ENCODE peak calls at places on chromosomes 11 and 22, in eight cellular contexts. One of them, this sample, is unnamed.

GRCh38 chr11:34168642-34169051 is 63.2 kb downstream of the NAT10 start:
- DNase-seq in upper lobe of left lung: no peak
- DNase-seq in stomach: no peak
- DNase-seq in HCT116: no peak
- DNase-seq in sigmoid colon: no peak
- DNase-seq in breast epithelium: no peak
- DNase-seq in esophagus muscularis mucosa: no peak
- DNase-seq in endothelial cell of umbilical vein: no peak
- DNase-seq in this sample: no peak

GRCh38 chr11:10499452-10500262 is 41.3 kb downstream of the RNF141 start:
- DNase-seq in upper lobe of left lung: no peak
- DNase-seq in stomach: no peak
- DNase-seq in HCT116: no peak
- DNase-seq in sigmoid colon: no peak
- DNase-seq in breast epithelium: no peak
- DNase-seq in esophagus muscularis mucosa: peak; percentile 77
- DNase-seq in endothelial cell of umbilical vein: no peak
- DNase-seq in this sample: no peak

GRCh38 chr11:11461473-11461872 is 108.4 kb upstream of the CSNK2A3 start:
- DNase-seq in upper lobe of left lung: peak; percentile 67
- DNase-seq in stomach: no peak
- DNase-seq in HCT116: no peak
- DNase-seq in sigmoid colon: no peak
- DNase-seq in breast epithelium: no peak
- DNase-seq in esophagus muscularis mucosa: no peak
- DNase-seq in endothelial cell of umbilical vein: no peak
- DNase-seq in this sample: no peak

GRCh38 chr11:24093410-24093809 is 403.4 kb upstream of the LUZP2 start:
- DNase-seq in upper lobe of left lung: no peak
- DNase-seq in stomach: no peak
- DNase-seq in HCT116: no peak
- DNase-seq in sigmoid colon: no peak
- DNase-seq in breast epithelium: no peak
- DNase-seq in esophagus muscularis mucosa: no peak
- DNase-seq in endothelial cell of umbilical vein: no peak
- DNase-seq in this sample: no peak

GRCh38 chr22:44311855-44312170 is 938 bp downstream of the SHISAL1 start:
- DNase-seq in upper lobe of left lung: no peak
- DNase-seq in stomach: no peak
- DNase-seq in HCT116: no peak
- DNase-seq in sigmoid colon: no peak
- DNase-seq in breast epithelium: no peak
- DNase-seq in esophagus muscularis mucosa: no peak
- DNase-seq in endothelial cell of umbilical vein: peak; percentile 7
- DNase-seq in this sample: no peak

GRCh38 chr11:10149553-10149952 is 144.5 kb downstream of the SBF2 start:
- DNase-seq in upper lobe of left lung: no peak
- DNase-seq in stomach: no peak
- DNase-seq in HCT116: no peak
- DNase-seq in sigmoid colon: no peak
- DNase-seq in breast epithelium: no peak
- DNase-seq in esophagus muscularis mucosa: no peak
- DNase-seq in endothelial cell of umbilical vein: no peak
- DNase-seq in this sample: no peak

GRCh38 chr22:40263191-40263590 is 83.1 kb upstream of the ADSL start:
- DNase-seq in upper lobe of left lung: no peak
- DNase-seq in stomach: peak; percentile 46
- DNase-seq in HCT116: no peak
- DNase-seq in sigmoid colon: no peak
- DNase-seq in breast epithelium: no peak
- DNase-seq in esophagus muscularis mucosa: no peak
- DNase-seq in endothelial cell of umbilical vein: peak; percentile 80
- DNase-seq in this sample: peak; percentile 76

GRCh38 chr11:101346591-101346990 is 217.0 kb upstream of the PGR start:
- DNase-seq in upper lobe of left lung: no peak
- DNase-seq in stomach: no peak
- DNase-seq in HCT116: no peak
- DNase-seq in sigmoid colon: no peak
- DNase-seq in breast epithelium: peak; percentile 34
- DNase-seq in esophagus muscularis mucosa: no peak
- DNase-seq in endothelial cell of umbilical vein: no peak
- DNase-seq in this sample: no peak

GRCh38 chr11:8757047-8757446 is 74.5 kb downstream of the RPL27A start:
- DNase-seq in upper lobe of left lung: no peak
- DNase-seq in stomach: no peak
- DNase-seq in HCT116: no peak
- DNase-seq in sigmoid colon: peak; percentile 22
- DNase-seq in breast epithelium: no peak
- DNase-seq in esophagus muscularis mucosa: no peak
- DNase-seq in endothelial cell of umbilical vein: no peak
- DNase-seq in this sample: no peak

GRCh38 chr11:35968386-35969088 is 24.7 kb downstream of the LDLRAD3 start:
- DNase-seq in upper lobe of left lung: no peak
- DNase-seq in stomach: no peak
- DNase-seq in HCT116: no peak
- DNase-seq in sigmoid colon: no peak
- DNase-seq in breast epithelium: no peak
- DNase-seq in esophagus muscularis mucosa: no peak
- DNase-seq in endothelial cell of umbilical vein: no peak
- DNase-seq in this sample: no peak

GRCh38 chr11:107282195-107282594 is 175.4 kb downstream of the CWF19L2 start:
- DNase-seq in upper lobe of left lung: no peak
- DNase-seq in stomach: no peak
- DNase-seq in HCT116: no peak
- DNase-seq in sigmoid colon: no peak
- DNase-seq in breast epithelium: no peak
- DNase-seq in esophagus muscularis mucosa: no peak
- DNase-seq in endothelial cell of umbilical vein: no peak
- DNase-seq in this sample: no peak

GRCh38 chr22:44270556-44270880 is 42.2 kb downstream of the SHISAL1 start:
- DNase-seq in upper lobe of left lung: no peak
- DNase-seq in stomach: no peak
- DNase-seq in HCT116: no peak
- DNase-seq in sigmoid colon: no peak
- DNase-seq in breast epithelium: no peak
- DNase-seq in esophagus muscularis mucosa: no peak
- DNase-seq in endothelial cell of umbilical vein: no peak
- DNase-seq in this sample: peak; percentile 62

DNA sequence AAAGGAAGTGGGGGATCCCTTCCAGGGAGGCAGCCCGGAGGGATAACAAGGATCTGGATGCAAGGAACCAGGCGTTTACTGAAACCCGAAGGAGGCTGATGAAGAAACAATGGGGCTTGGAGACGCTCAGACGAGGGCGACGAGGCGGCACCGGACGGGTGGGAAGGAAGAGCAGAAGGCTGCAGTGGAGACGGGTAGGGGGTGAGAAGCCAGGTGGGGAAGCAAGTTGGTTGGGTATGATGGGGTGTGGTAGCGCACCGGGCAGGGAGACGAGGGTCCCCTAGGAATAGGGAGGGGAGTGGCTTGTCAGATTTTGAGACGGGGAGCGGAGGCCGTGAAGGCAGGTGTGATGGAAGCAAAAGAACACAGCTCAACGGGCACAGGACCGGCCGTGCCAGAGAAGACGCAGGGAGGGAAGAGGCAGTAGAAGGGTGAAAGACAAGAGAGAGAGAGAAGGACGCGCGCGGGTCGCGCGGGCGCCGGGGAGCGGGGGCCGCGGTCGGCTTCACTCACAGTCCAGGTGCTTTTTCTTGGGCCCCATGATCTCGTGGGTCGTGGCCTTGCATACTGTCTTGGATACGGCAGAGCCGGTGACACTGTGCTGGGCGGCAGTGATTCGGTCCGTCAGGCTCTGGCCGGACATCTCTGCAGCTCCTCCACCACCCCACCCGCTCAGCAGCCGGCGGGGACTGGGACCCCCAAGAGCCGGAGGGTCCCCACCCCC is 584 bp downstream of the PICALM start:
- DNase-seq in upper lobe of left lung: peak; percentile 90
- DNase-seq in stomach: peak; percentile 32
- DNase-seq in HCT116: no peak
- DNase-seq in sigmoid colon: peak; percentile 79
- DNase-seq in breast epithelium: no peak
- DNase-seq in esophagus muscularis mucosa: peak; percentile 93
- DNase-seq in endothelial cell of umbilical vein: peak; percentile 46
- DNase-seq in this sample: peak; percentile 89
- TF ChIP-seq POLR2AphosphoS5 in upper lobe of left lung: peak; percentile 7
- TF ChIP-seq POLR2AphosphoS5 in stomach: no peak
- TF ChIP-seq POLR2AphosphoS5 in HCT116: peak; percentile 24
- TF ChIP-seq POLR2AphosphoS5 in sigmoid colon: no peak
- TF ChIP-seq POLR2AphosphoS5 in breast epithelium: peak; percentile 21
- TF ChIP-seq POLR2AphosphoS5 in esophagus muscularis mucosa: peak; percentile 44
- TF ChIP-seq POLR2AphosphoS5 in endothelial cell of umbilical vein: no peak
- TF ChIP-seq POLR2AphosphoS5 in this sample: peak; percentile 67

GRCh38 chr11:57475671-57476222 is 15.4 kb downstream of the RTN4RL2 start:
- DNase-seq in upper lobe of left lung: no peak
- DNase-seq in stomach: no peak
- DNase-seq in HCT116: no peak
- DNase-seq in sigmoid colon: no peak
- DNase-seq in breast epithelium: no peak
- DNase-seq in esophagus muscularis mucosa: no peak
- DNase-seq in endothelial cell of umbilical vein: no peak
- DNase-seq in this sample: no peak

GRCh38 chr11:57476223-57476882 is 16.0 kb downstream of the RTN4RL2 start:
- DNase-seq in upper lobe of left lung: peak; percentile 93
- DNase-seq in stomach: peak; percentile 65
- DNase-seq in HCT116: no peak
- DNase-seq in sigmoid colon: no peak
- DNase-seq in breast epithelium: peak; percentile 45
- DNase-seq in esophagus muscularis mucosa: no peak
- DNase-seq in endothelial cell of umbilical vein: no peak
- DNase-seq in this sample: peak; percentile 87

GRCh38 chr11:57474751-57475115 is 14.4 kb downstream of the RTN4RL2 start:
- DNase-seq in upper lobe of left lung: no peak
- DNase-seq in stomach: no peak
- DNase-seq in HCT116: no peak
- DNase-seq in sigmoid colon: no peak
- DNase-seq in breast epithelium: no peak
- DNase-seq in esophagus muscularis mucosa: no peak
- DNase-seq in endothelial cell of umbilical vein: no peak
- DNase-seq in this sample: no peak

GRCh38 chr11:57474017-57474750 is 13.9 kb downstream of the RTN4RL2 start:
- DNase-seq in upper lobe of left lung: no peak
- DNase-seq in stomach: no peak
- DNase-seq in HCT116: no peak
- DNase-seq in sigmoid colon: no peak
- DNase-seq in breast epithelium: no peak
- DNase-seq in esophagus muscularis mucosa: no peak
- DNase-seq in endothelial cell of umbilical vein: no peak
- DNase-seq in this sample: peak; percentile 81

GRCh38 chr11:57475191-57475590 is 14.9 kb downstream of the RTN4RL2 start:
- DNase-seq in upper lobe of left lung: no peak
- DNase-seq in stomach: no peak
- DNase-seq in HCT116: no peak
- DNase-seq in sigmoid colon: no peak
- DNase-seq in breast epithelium: no peak
- DNase-seq in esophagus muscularis mucosa: no peak
- DNase-seq in endothelial cell of umbilical vein: no peak
- DNase-seq in this sample: no peak
- H3K4me1 ChIP-seq in upper lobe of left lung: peaks cover 19% of the 10 kb centered on the region
- H3K4me1 ChIP-seq in stomach: peaks cover 56% of the 10 kb centered on the region
- H3K4me1 ChIP-seq in HCT116: no peaks in the 10 kb centered on the region
- H3K4me1 ChIP-seq in sigmoid colon: peaks cover 16% of the 10 kb centered on the region
- H3K4me1 ChIP-seq in breast epithelium: peaks cover 4% of the 10 kb centered on the region
- H3K4me1 ChIP-seq in esophagus muscularis mucosa: peaks cover 8% of the 10 kb centered on the region
- H3K4me1 ChIP-seq in endothelial cell of umbilical vein: peaks cover 7% of the 10 kb centered on the region
- H3K4me1 ChIP-seq in this sample: peaks cover 8% of the 10 kb centered on the region

GRCh38 chr22:26398741-26399153 is 30.3 kb upstream of the ASPHD2 start:
- DNase-seq in upper lobe of left lung: no peak
- DNase-seq in stomach: peak; percentile 55
- DNase-seq in HCT116: peak; percentile 41
- DNase-seq in sigmoid colon: peak; percentile 72
- DNase-seq in breast epithelium: peak; percentile 25
- DNase-seq in esophagus muscularis mucosa: no peak
- DNase-seq in endothelial cell of umbilical vein: peak; percentile 72
- DNase-seq in this sample: no peak
- TF ChIP-seq POLR2A in upper lobe of left lung: no peak
- TF ChIP-seq POLR2A in stomach: no peak
- TF ChIP-seq POLR2A in HCT116: no peak
- TF ChIP-seq POLR2A in sigmoid colon: no peak
- TF ChIP-seq POLR2A in breast epithelium: no peak
- TF ChIP-seq POLR2A in esophagus muscularis mucosa: no peak
- TF ChIP-seq POLR2A in endothelial cell of umbilical vein: no peak
- TF ChIP-seq POLR2A in this sample: no peak

GRCh38 chr22:19478466-19479357 is at the start of gene UFD1:
- DNase-seq in upper lobe of left lung: peak; percentile 96
- DNase-seq in stomach: peak; percentile 81
- DNase-seq in HCT116: no peak
- DNase-seq in sigmoid colon: peak; percentile 91
- DNase-seq in breast epithelium: peak; percentile 61
- DNase-seq in esophagus muscularis mucosa: peak; percentile 97
- DNase-seq in endothelial cell of umbilical vein: no peak
- DNase-seq in this sample: peak; percentile 95
- TF ChIP-seq POLR2AphosphoS5 in upper lobe of left lung: peak; percentile 68
- TF ChIP-seq POLR2AphosphoS5 in stomach: peak; percentile 14
- TF ChIP-seq POLR2AphosphoS5 in HCT116: peak; percentile 64
- TF ChIP-seq POLR2AphosphoS5 in sigmoid colon: peak; percentile 89
- TF ChIP-seq POLR2AphosphoS5 in breast epithelium: peak; percentile 54
- TF ChIP-seq POLR2AphosphoS5 in esophagus muscularis mucosa: peak; percentile 51
- TF ChIP-seq POLR2AphosphoS5 in endothelial cell of umbilical vein: peak; percentile 74
- TF ChIP-seq POLR2AphosphoS5 in this sample: peak; percentile 92

GRCh38 chr11:117618956-117619355 is 178.1 kb downstream of the DSCAML1 start:
- DNase-seq in upper lobe of left lung: no peak
- DNase-seq in stomach: no peak
- DNase-seq in HCT116: no peak
- DNase-seq in sigmoid colon: peak; percentile 57
- DNase-seq in breast epithelium: no peak
- DNase-seq in esophagus muscularis mucosa: no peak
- DNase-seq in endothelial cell of umbilical vein: no peak
- DNase-seq in this sample: no peak
- H3K4me1 ChIP-seq in upper lobe of left lung: no peaks in the 10 kb centered on the region
- H3K4me1 ChIP-seq in stomach: no peaks in the 10 kb centered on the region
- H3K4me1 ChIP-seq in HCT116: no peaks in the 10 kb centered on the region
- H3K4me1 ChIP-seq in sigmoid colon: no peaks in the 10 kb centered on the region
- H3K4me1 ChIP-seq in breast epithelium: no peaks in the 10 kb centered on the region
- H3K4me1 ChIP-seq in esophagus muscularis mucosa: no peaks in the 10 kb centered on the region
- H3K4me1 ChIP-seq in endothelial cell of umbilical vein: no peaks in the 10 kb centered on the region
- H3K4me1 ChIP-seq in this sample: no peaks in the 10 kb centered on the region